ENCODE peak calls at places on chromosomes 2 and 18, in four cellular contexts. P is HepG2, T is fibroblast of the aortic adventitia, U is SJSA1. N is an unnamed sample.
A peak's percentile ranks its signal among the peaks of the same experiment; 100 is the strongest.

GRCh38 chr2:165874445-165875039 is 79.0 kb downstream of the TTC21B start:
- DNase-seq in P (peak; percentile 72), T (peak; percentile 78), U (peak; percentile 18), N (peak; percentile 89)

GRCh38 chr2:213036836-213037235 is 114.6 kb downstream of the IKZF2 start:
- DNase-seq in P (no peak), T (peak; percentile 9), U (peak; percentile 8), N (no peak)

GRCh38 chr2:69483696-69484095 is 46.5 kb upstream of the NFU1 start:
- DNase-seq in P (peak; percentile 75), T (no peak), U (no peak), N (no peak)

GRCh38 chr2:76268928-76269327 is 558.2 kb upstream of the GCFC2 start:
- DNase-seq in P (no peak), T (no peak), U (no peak), N (no peak)

GRCh38 chr2:239158641-239159475 is 242.0 kb downstream of the HDAC4 start:
- DNase-seq in P (no peak), T (no peak), U (no peak), N (no peak)

GRCh38 chr2:29314816-29315571 is 199.8 kb downstream of the CLIP4 start:
- DNase-seq in P (no peak), T (no peak), U (peak; percentile 24), N (peak; percentile 79)

GRCh38 chr18:39314595-39314994 is 1749.0 kb upstream of the CELF4 start:
- DNase-seq in P (no peak), T (no peak), U (no peak), N (no peak)

GRCh38 chr2:160220545-160221009 is 20.5 kb upstream of the ITGB6 start:
- DNase-seq in P (no peak), T (no peak), U (no peak), N (no peak)

GRCh38 chr2:168015274-168015953 is 232.0 kb downstream of the STK39 start:
- DNase-seq in P (no peak), T (no peak), U (no peak), N (no peak)

GRCh38 chr2:174438146-174438886 is 42.8 kb downstream of the SCRN3 start:
- DNase-seq in P (no peak), T (no peak), U (no peak), N (no peak)

GRCh38 chr2:149768320-149768799 is 180.8 kb upstream of the MMADHC start:
- DNase-seq in P (no peak), T (peak; percentile 20), U (peak; percentile 53), N (no peak)

GRCh38 chr2:239769574-239770145 is 255.5 kb downstream of the NDUFA10 start:
- DNase-seq in P (no peak), T (no peak), U (no peak), N (no peak)

GRCh38 chr2:71282493-71282892 is 49.1 kb upstream of the ZNF638 start:
- DNase-seq in P (peak; percentile 45), T (no peak), U (no peak), N (peak; percentile 31)

GRCh38 chr2:224769489-224769888 is 53.3 kb upstream of the CCDC195 start:
- DNase-seq in P (no peak), T (no peak), U (no peak), N (no peak)

GRCh38 chr18:58611471-58612131 is 17.3 kb downstream of the ALPK2 start:
- DNase-seq in P (no peak), T (peak; percentile 66), U (peak; percentile 58), N (no peak)

GRCh38 chr18:8324343-8325065 is 284.7 kb upstream of the RAB12 start:
- DNase-seq in P (no peak), T (no peak), U (no peak), N (no peak)

GRCh38 chr2:237393523-237393922 is 20.4 kb downstream of the COL6A3 start:
- DNase-seq in P (no peak), T (no peak), U (no peak), N (no peak)

GRCh38 chr2:54000524-54000923 is 29.7 kb upstream of the PSME4 start:
- DNase-seq in P (no peak), T (peak; percentile 20), U (no peak), N (no peak)

GRCh38 chr2:163043201-163043600 is 204.6 kb upstream of the KCNH7 start:
- DNase-seq in P (no peak), T (no peak), U (no peak), N (no peak)

GRCh38 chr2:201470821-201471731 is 19.5 kb downstream of the STRADB start:
- DNase-seq in P (no peak), T (peak; percentile 32), U (no peak), N (no peak)

GRCh38 chr2:190533968-190534309 is 583 bp downstream of the NEMP2 start:
- DNase-seq in P (peak; percentile 79), T (peak; percentile 51), U (no peak), N (peak; percentile 56)

GRCh38 chr2:190533175-190533967 is 1.2 kb downstream of the NEMP2 start:
- DNase-seq in P (no peak), T (no peak), U (peak; percentile 45), N (no peak)

GRCh38 chr2:190535586-190535985 is 1.1 kb upstream of the NEMP2 start:
- DNase-seq in P (no peak), T (no peak), U (no peak), N (no peak)

GRCh38 chr2:190534310-190535118 is at the start of gene NEMP2:
- DNase-seq in P (peak; percentile 77), T (peak; percentile 35), U (peak; percentile 95), N (peak; percentile 79)

DNA sequence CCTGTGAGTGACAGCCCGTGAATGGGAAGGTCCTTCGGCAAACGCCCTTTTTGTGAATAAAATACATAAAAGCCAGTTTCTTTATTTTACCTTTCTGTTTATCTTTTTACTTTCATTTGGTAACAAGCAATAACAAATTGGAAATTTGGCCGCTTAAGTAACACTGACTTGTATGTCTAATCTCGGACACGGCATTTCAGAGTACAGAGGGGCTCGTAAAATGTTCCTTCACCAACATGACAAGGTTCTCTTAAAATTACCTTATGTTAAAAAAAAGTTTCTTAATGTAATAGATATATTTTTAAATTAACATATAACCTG is 557 bp upstream of the NEMP2 start:
- DNase-seq in P (no peak), T (no peak), U (no peak), N (no peak)
- H3K4me3 ChIP-seq in P (peak overlapping the region; percentile 90), T (peak overlapping the region; percentile 70), U (peak overlapping the region; percentile 83), N (peak overlapping the region; percentile 81)

GRCh38 chr2:64749446-64749845 is 95.7 kb upstream of the SERTAD2 start:
- DNase-seq in P (no peak), T (no peak), U (no peak), N (peak; percentile 37)

GRCh38 chr2:64750817-64751285 is 97.1 kb upstream of the SERTAD2 start:
- DNase-seq in P (peak; percentile 99), T (no peak), U (peak; percentile 99), N (peak; percentile 99)

GRCh38 chr2:64748147-64748546 is 94.4 kb upstream of the SERTAD2 start:
- DNase-seq in P (no peak), T (no peak), U (no peak), N (no peak)

GRCh38 chr2:64750001-64750816 is 96.5 kb upstream of the SERTAD2 start:
- DNase-seq in P (no peak), T (peak; percentile 62), U (no peak), N (peak; percentile 39)

GRCh38 chr2:64748561-64748960 is 94.8 kb upstream of the SERTAD2 start:
- DNase-seq in P (no peak), T (peak; percentile 26), U (no peak), N (peak; percentile 28)
- H3K4me3 ChIP-seq in P (no peak overlapping the region), T (peak overlapping the region; percentile 87), U (no peak overlapping the region), N (peak overlapping the region; percentile 94)

DNA sequence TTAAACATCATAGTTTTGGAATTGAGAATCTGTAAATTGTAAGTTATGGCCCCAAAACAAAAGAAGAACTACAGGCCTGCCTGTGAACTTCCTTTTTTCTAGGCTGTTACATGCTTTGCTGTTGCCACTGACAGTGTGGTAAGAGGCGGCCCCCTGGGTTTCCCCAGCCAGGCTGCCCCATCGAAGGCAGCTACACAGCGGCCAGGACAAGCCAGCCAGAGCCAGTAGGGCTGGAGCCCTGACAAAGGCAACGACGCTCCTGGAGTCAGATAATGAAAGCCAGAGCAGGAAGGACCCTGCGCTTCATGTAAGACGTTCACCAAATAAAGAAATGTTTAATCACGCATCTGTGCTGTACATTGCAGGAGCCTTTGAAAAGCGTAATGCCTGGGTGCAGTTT is 55.0 kb downstream of the ANKRD44 start:
- DNase-seq in P (no peak), T (peak; percentile 47), U (peak; percentile 57), N (peak; percentile 86)
- H3K4me3 ChIP-seq in P (no peak overlapping the region), T (no peak overlapping the region), U (no peak overlapping the region), N (peak overlapping the region; percentile 39)

GRCh38 chr18:10482363-10482984 is 28.0 kb downstream of the APCDD1 start:
- DNase-seq in P (no peak), T (no peak), U (no peak), N (no peak)
- H3K4me3 ChIP-seq in P (no peak overlapping the region), T (no peak overlapping the region), U (no peak overlapping the region), N (no peak overlapping the region)

DNA sequence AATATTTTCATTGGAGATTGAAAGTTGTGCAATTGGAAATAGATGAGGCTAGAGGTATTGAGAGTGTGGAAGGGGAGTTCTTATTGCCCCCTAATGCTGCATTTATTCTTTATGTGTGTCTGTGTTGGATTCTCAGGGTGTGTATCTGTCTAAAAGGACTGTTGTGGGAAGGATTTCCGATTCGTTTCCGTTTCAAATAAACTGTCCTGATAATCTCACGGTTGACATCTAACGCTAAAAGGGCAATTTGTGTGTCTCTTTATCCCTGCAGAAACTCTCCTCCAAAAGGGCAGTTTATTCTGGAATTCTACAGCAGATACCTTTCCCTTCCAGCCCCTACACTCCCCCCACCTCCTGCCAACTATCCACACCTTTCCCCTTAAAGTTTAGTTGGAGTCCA is 923 bp downstream of the SETBP1 start:
- DNase-seq in P (no peak), T (no peak), U (peak; percentile 25), N (no peak)
- H3K4me3 ChIP-seq in P (no peak overlapping the region), T (peak overlapping the region; percentile 76), U (peak overlapping the region; percentile 92), N (peak overlapping the region; percentile 96)

DNA sequence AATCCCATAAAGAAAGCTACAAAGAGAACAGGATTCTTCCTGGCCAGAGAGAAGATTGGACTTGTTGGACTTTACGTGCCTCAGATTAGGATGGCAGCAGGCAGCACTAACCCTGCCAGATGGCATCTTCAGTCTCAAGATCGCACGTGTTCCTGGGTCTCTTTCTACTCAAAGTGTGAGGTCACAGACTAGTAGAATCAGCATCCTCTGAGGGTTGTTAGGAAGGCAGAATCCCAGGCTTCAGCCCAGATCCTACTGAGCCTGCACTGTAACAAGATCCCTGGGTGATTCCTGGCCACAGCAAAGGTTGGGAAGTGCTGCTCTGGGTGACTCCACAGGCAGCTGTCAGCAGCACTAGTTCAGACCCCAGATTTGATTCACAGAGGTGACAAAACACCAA is 39.4 kb downstream of the EPAS1 start:
- DNase-seq in P (no peak), T (peak; percentile 72), U (no peak), N (no peak)
- H3K4me3 ChIP-seq in P (no peak overlapping the region), T (no peak overlapping the region), U (no peak overlapping the region), N (no peak overlapping the region)

GRCh38 chr2:241885701-241886643 is 16.4 kb downstream of the RTP5 start:
- DNase-seq in P (no peak), T (no peak), U (no peak), N (no peak)

GRCh38 chr2:241884951-241885700 is 15.6 kb downstream of the RTP5 start:
- DNase-seq in P (no peak), T (no peak), U (no peak), N (no peak)

GRCh38 chr2:241880311-241881073 is 11.0 kb downstream of the RTP5 start:
- DNase-seq in P (no peak), T (no peak), U (no peak), N (no peak)

GRCh38 chr2:241879326-241879725 is 9.8 kb downstream of the RTP5 start:
- DNase-seq in P (no peak), T (no peak), U (no peak), N (no peak)

GRCh38 chr2:241882090-241882625 is 12.6 kb downstream of the RTP5 start:
- DNase-seq in P (no peak), T (no peak), U (no peak), N (peak; percentile 54)
- H3K4me3 ChIP-seq in P (peak overlapping the region; percentile 49), T (peak overlapping the region; percentile 49), U (no peak overlapping the region), N (peak overlapping the region; percentile 69)

GRCh38 chr2:144240656-144241339 is 279.1 kb downstream of the ZEB2 start:
- DNase-seq in P (no peak), T (no peak), U (no peak), N (no peak)
- H3K4me3 ChIP-seq in P (no peak overlapping the region), T (no peak overlapping the region), U (no peak overlapping the region), N (no peak overlapping the region)